ENCODE peak calls at places on chromosomes 2 and 18, in four cellular contexts. X is activated CD4-positive, alpha-beta T cell treated with anti-CD3 and anti-CD28 coated beads, Interleukin-2, amount 50 U/mL, for 24 hours; L is amniotic stem cell; Q is right atrium auricular region. H is an unnamed sample.

GRCh38 chr18:33830210-33830609 is 252.2 kb downstream of the ASXL3 start:
- DNase-seq in X (no peak), L (no peak), Q (no peak), H (no peak)

GRCh38 chr18:62596145-62597005 is 73.5 kb downstream of the ZCCHC2 start:
- DNase-seq in X (no peak), L (no peak), Q (no peak), H (no peak)

GRCh38 chr2:74540291-74540690 is 10.6 kb downstream of the HTRA2 start:
- DNase-seq in X (no peak), L (no peak), Q (peak; percentile 90), H (no peak)

GRCh38 chr2:196987298-196987653 is 60.8 kb upstream of the PGAP1 start:
- DNase-seq in X (no peak), L (no peak), Q (no peak), H (no peak)

GRCh38 chr18:32160547-32160946 is 29.3 kb upstream of the MEP1B start:
- DNase-seq in X (no peak), L (no peak), Q (no peak), H (no peak)

GRCh38 chr2:56448403-56448998 is 264.7 kb downstream of the CCDC85A start:
- DNase-seq in X (no peak), L (no peak), Q (no peak), H (no peak)

GRCh38 chr18:50726960-50727589 is 92.7 kb downstream of the MRO start:
- DNase-seq in X (no peak), L (no peak), Q (no peak), H (no peak)

GRCh38 chr2:58606799-58607198 is 365.7 kb upstream of the FANCL start:
- DNase-seq in X (no peak), L (no peak), Q (no peak), H (no peak)

GRCh38 chr2:74671479-74671878 is 17.4 kb downstream of the SEMA4F start:
- DNase-seq in X (no peak), L (no peak), Q (no peak), H (no peak)

GRCh38 chr18:23838801-23839366 is 149.6 kb downstream of the LAMA3 start:
- DNase-seq in X (no peak), L (peak; percentile 42), Q (no peak), H (no peak)

GRCh38 chr2:62939735-62940491 is 110.7 kb upstream of the OTX1 start:
- DNase-seq in X (no peak), L (peak; percentile 35), Q (no peak), H (no peak)

GRCh38 chr2:206457188-206457634 is 13.9 kb downstream of the ADAM23 start:
- DNase-seq in X (no peak), L (no peak), Q (no peak), H (no peak)

GRCh38 chr2:27133195-27133875 is 1.1 kb downstream of the PREB start:
- DNase-seq in X (no peak), L (no peak), Q (no peak), H (no peak)

GRCh38 chr2:214484239-214484638 is 73.4 kb downstream of the VWC2L start:
- DNase-seq in X (no peak), L (no peak), Q (no peak), H (no peak)

GRCh38 chr2:39632871-39633270 is 32.8 kb upstream of the TMEM178A start:
- DNase-seq in X (no peak), L (no peak), Q (no peak), H (no peak)

GRCh38 chr2:238299803-238300202 is 11.4 kb upstream of the PER2 start:
- DNase-seq in X (no peak), L (no peak), Q (no peak), H (no peak)

GRCh38 chr18:36624451-36625167 is 204.2 kb downstream of the TPGS2 start:
- DNase-seq in X (no peak), L (no peak), Q (no peak), H (no peak)

GRCh38 chr18:60448487-60449267 is 76.1 kb upstream of the MC4R start:
- DNase-seq in X (no peak), L (no peak), Q (no peak), H (no peak)

GRCh38 chr2:110804915-110805314 is 72.5 kb downstream of the ACOXL start:
- DNase-seq in X (no peak), L (no peak), Q (no peak), H (peak; percentile 42)

GRCh38 chr2:208040199-208041171 is 15.2 kb upstream of the PLEKHM3 start:
- DNase-seq in X (peak; percentile 52), L (peak; percentile 33), Q (peak; percentile 72), H (peak; percentile 87)

GRCh38 chr2:97708608-97709007 is 4.8 kb upstream of the ZAP70 start:
- DNase-seq in X (no peak), L (no peak), Q (no peak), H (no peak)

GRCh38 chr2:155905640-155906039 is 426.9 kb downstream of the NR4A2 start:
- DNase-seq in X (no peak), L (no peak), Q (no peak), H (no peak)

GRCh38 chr2:240731327-240731626 is 39.6 kb downstream of the AQP12A start:
- DNase-seq in X (no peak), L (no peak), Q (no peak), H (no peak)

GRCh38 chr2:20604957-20605381 is 45.9 kb downstream of the HS1BP3 start:
- DNase-seq in X (no peak), L (no peak), Q (no peak), H (no peak)

GRCh38 chr2:96489673-96490072 is 15.5 kb downstream of the NEURL3 start:
- DNase-seq in X (no peak), L (no peak), Q (no peak), H (no peak)

GRCh38 chr2:189685540-189686229 is 11.2 kb downstream of the ANKAR start:
- DNase-seq in X (no peak), L (no peak), Q (no peak), H (no peak)

GRCh38 chr2:20706217-20706616 is 39.3 kb downstream of the GDF7 start:
- DNase-seq in X (no peak), L (no peak), Q (no peak), H (no peak)

GRCh38 chr2:77834360-77835002 is 312.3 kb upstream of the LRRTM4 start:
- DNase-seq in X (no peak), L (no peak), Q (no peak), H (no peak)

GRCh38 chr2:6913415-6914157 is 3.6 kb upstream of the RNF144A start:
- DNase-seq in X (no peak), L (no peak), Q (no peak), H (no peak)

GRCh38 chr2:165164201-165164600 is 39.6 kb downstream of the SCN3A start:
- DNase-seq in X (no peak), L (no peak), Q (no peak), H (no peak)

GRCh38 chr2:168470188-168470879 is 14.3 kb downstream of the CERS6 start:
- DNase-seq in X (no peak), L (no peak), Q (no peak), H (no peak)

GRCh38 chr2:20071397-20072383 is 20.3 kb upstream of the LAPTM4A start:
- DNase-seq in X (no peak), L (peak; percentile 86), Q (no peak), H (peak; percentile 89)

GRCh38 chr2:27249891-27250651 is 12.8 kb downstream of the SLC30A3 start:
- DNase-seq in X (no peak), L (no peak), Q (no peak), H (no peak)

GRCh38 chr2:11583840-11584529 is 50.1 kb downstream of the GREB1 start:
- DNase-seq in X (peak; percentile 80), L (peak; percentile 91), Q (peak; percentile 71), H (no peak)

GRCh38 chr2:177172034-177172880 is 40.3 kb upstream of the HNRNPA3 start:
- DNase-seq in X (no peak), L (no peak), Q (no peak), H (no peak)

GRCh38 chr18:70324897-70325296 is 36.1 kb downstream of the SOCS6 start:
- DNase-seq in X (no peak), L (no peak), Q (no peak), H (no peak)

GRCh38 chr18:68713131-68713530 is 1.8 kb downstream of the TMX3 start:
- DNase-seq in X (no peak), L (no peak), Q (no peak), H (no peak)

H was measured in osteocyte.